ENCODE peak calls at places on chromosomes 3 and 15, in four cellular contexts. Z is A549, U is psoas muscle, F is thoracic aorta. W is an unnamed sample.

GRCh38 chr3:189664311-189664710 is 33.1 kb downstream of the TP63 start:
- DNase-seq in U (peak), F (no peak), Z (peak), W (no peak)

GRCh38 chr3:172847292-172847691 is 96.8 kb downstream of the ECT2 start:
- DNase-seq in F (no peak), U (no peak), Z (no peak), W (no peak)

GRCh38 chr3:49199244-49199899 is 28.0 kb downstream of the KLHDC8B start:
- DNase-seq in F (peak), U (peak), Z (no peak), W (no peak)

GRCh38 chr3:32143849-32144757 is 37.7 kb downstream of the GPD1L start:
- DNase-seq in U (no peak), Z (peak), F (peak), W (peak)

GRCh38 chr3:133418361-133418760 is 18.5 kb downstream of the BFSP2 start:
- DNase-seq in F (no peak), Z (no peak), U (no peak), W (no peak)

GRCh38 chr15:70698991-70699390 is 64.4 kb downstream of the UACA start:
- DNase-seq in F (no peak), U (no peak), Z (no peak), W (no peak)

GRCh38 chr3:171535799-171536198 is 75.6 kb upstream of the TNIK start:
- DNase-seq in F (no peak), Z (no peak), U (no peak), W (no peak)

GRCh38 chr3:10466186-10466585 is 39.2 kb downstream of the ATP2B2 start:
- DNase-seq in U (no peak), F (no peak), Z (no peak), W (no peak)

GRCh38 chr15:48144889-48145288 is 24.1 kb downstream of the SLC24A5 start:
- DNase-seq in Z (no peak), U (no peak), F (no peak), W (no peak)

GRCh38 chr15:64137226-64137833 is 14.2 kb upstream of the SNX22 start:
- DNase-seq in U (no peak), F (no peak), Z (no peak), W (no peak)

GRCh38 chr3:66403268-66403990 is 97.4 kb downstream of the LRIG1 start:
- DNase-seq in F (no peak), U (no peak), Z (no peak), W (no peak)

GRCh38 chr15:42608110-42608531 is 32.7 kb downstream of the STARD9 start:
- DNase-seq in Z (no peak), F (no peak), U (no peak), W (no peak)

GRCh38 chr15:35665855-35666536 is 120.0 kb upstream of the DPH6 start:
- DNase-seq in U (peak), Z (no peak), F (no peak), W (no peak)

GRCh38 chr3:11247362-11247761 is 24.8 kb upstream of the ATG7 start:
- DNase-seq in Z (no peak), F (no peak), U (no peak), W (no peak)

GRCh38 chr15:57165992-57166391 is 210.3 kb upstream of the CGNL1 start:
- DNase-seq in Z (no peak), U (no peak), F (no peak), W (no peak)

GRCh38 chr15:89081878-89082277 is 6.4 kb upstream of the ABHD2 start:
- DNase-seq in F (no peak), Z (no peak), U (no peak), W (no peak)

GRCh38 chr3:53137221-53137620 is 7.0 kb upstream of the RFT1 start:
- DNase-seq in Z (no peak), U (no peak), F (no peak), W (no peak)

GRCh38 chr3:170360916-170361315 is 3.4 kb downstream of the SKIL start:
- DNase-seq in U (no peak), Z (no peak), F (no peak), W (no peak)

GRCh38 chr15:33963831-33964664 is 4.2 kb upstream of the CHRM5 start:
- DNase-seq in F (no peak), U (no peak), Z (peak), W (no peak)

GRCh38 chr3:161920196-161920595 is 423.6 kb downstream of the OTOL1 start:
- DNase-seq in F (no peak), Z (no peak), U (no peak), W (no peak)

GRCh38 chr3:161927131-161927530 is 430.5 kb downstream of the OTOL1 start:
- DNase-seq in U (no peak), F (no peak), Z (no peak), W (no peak)

DNA sequence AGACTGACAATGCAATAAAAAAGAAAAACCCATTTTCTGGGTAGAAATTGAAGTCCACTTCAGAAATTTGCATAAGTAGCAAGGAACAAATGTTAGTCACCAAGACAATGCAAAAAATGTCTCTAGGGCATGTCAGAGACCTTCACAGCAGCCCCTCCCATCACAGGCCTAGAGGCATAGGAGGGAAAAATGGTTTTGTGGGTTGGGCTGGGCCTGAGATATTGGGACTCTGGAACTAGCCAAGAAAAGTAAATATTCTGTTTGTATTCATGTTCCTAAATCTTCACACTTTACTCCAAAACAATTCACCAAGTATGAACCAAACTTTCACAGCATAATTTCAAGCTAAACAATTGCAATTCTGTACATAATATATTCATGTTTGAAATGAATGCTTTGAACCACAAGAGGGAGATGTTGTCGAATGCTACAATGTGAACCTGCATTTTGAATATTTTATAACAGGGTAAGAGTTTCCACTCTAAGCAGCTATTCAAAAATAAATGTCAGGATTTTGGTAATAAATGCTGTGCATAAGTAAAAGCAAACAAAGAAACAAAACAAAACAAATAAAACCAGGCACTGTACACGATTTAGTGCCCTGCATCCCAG is 429.2 kb downstream of the OTOL1 start:
- DNase-seq in Z (no peak), U (no peak), F (no peak), W (no peak)
- TF ChIP-seq CTCF in Z (no peak), U (no peak), F (no peak), W (peak)

DNA sequence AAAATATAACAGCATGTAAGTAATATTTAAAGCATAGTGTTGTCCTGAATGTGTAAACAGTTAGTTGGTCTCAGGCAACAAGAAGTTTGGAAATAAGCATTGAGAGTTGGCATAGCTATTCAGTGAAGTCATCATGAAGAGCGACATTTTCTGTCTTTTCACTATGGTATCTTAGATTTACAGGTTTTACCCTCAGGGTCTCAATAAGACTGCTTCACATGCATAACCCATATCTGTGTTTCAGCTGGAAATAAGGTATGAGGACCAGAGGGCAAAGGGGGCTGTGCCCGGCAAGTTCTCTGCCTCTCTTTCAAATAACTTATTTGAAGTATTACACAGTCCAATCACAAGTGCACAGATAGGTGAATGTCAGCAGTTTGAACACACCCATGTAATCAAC is 290.2 kb upstream of the CNTN3 start:
- DNase-seq in U (no peak), Z (no peak), F (no peak), W (no peak)
- TF ChIP-seq CTCF in U (no peak), Z (no peak), F (no peak), W (no peak)

DNA sequence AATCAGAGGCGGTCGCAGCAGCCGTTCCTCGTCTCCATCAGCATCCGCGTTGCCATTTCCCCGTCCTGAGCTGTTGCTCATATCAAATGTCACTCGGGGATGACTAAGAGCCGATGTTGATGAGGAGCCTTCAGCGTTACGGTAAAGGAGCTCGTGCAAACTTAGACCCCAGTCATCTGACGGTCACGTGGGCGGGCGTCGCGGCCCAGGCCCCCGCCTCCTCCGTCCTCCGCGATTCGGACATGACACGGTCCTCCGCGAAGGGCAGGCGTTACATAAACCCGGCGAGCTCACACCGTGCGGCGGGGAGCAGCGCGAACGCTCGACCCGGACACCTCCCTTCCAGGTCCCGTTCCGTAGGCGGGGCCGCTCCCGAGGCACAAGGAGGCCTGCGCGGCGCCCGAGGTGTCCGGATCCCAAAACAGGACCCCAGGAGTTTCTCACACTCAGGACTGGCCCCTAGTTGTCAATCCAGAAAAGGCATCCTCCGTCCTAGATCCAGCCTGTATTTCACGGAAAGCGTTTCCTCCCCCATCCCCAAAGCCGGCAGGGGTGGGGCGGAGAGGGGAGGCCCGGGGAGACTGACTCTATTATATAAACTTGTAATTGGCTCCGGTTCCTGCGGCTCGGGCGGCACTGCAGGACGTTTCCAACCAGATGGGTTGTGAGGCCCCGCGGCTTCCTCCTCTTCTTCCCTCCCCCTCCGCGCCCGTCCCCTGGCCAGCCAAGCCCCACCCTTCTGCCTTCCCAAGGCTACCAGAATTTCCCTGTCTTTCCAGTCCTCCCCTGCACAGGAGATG is 100.0 kb upstream of the IGF1R start:
- DNase-seq in F (peak), Z (peak), U (peak), W (peak)
- TF ChIP-seq CTCF in F (peak), Z (peak), U (no peak), W (no peak)

GRCh38 chr3:36837089-36837488 is 72.7 kb upstream of the DCLK3 start:
- DNase-seq in U (no peak), F (no peak), Z (no peak), W (no peak)
- TF ChIP-seq CTCF in U (no peak), F (no peak), Z (no peak), W (no peak)

GRCh38 chr15:80068578-80068977 is 9.1 kb downstream of the ZFAND6 start:
- DNase-seq in F (no peak), U (no peak), Z (no peak), W (no peak)
- TF ChIP-seq CTCF in F (no peak), U (no peak), Z (no peak), W (no peak)

GRCh38 chr3:17974206-17974841 is 231.9 kb upstream of the TBC1D5 start:
- DNase-seq in U (no peak), Z (no peak), F (no peak), W (no peak)
- TF ChIP-seq CTCF in U (no peak), Z (peak), F (no peak), W (peak)

W was measured in progenitor cell of endocrine pancreas.